ENCODE peak calls at places on chromosomes 12 and 14, in four cellular contexts. D is fibroblast of lung, Q is GM12864, B is nephron progenitor cell. X is an unnamed sample.

GRCh38 chr12:80936353-80936641 is 1.4 kb downstream of the LIN7A start:
- DNase-seq in D (no peak), Q (no peak), B (peak), X (peak)

GRCh38 chr14:24057271-24057670 is 5.5 kb downstream of the CARMIL3 start:
- DNase-seq in D (no peak), Q (no peak), B (no peak), X (no peak)

GRCh38 chr12:110616471-110617115 is 2.7 kb downstream of the TCTN1 start:
- DNase-seq in D (no peak), Q (no peak), B (no peak), X (no peak)

GRCh38 chr12:87618199-87618598 is 411.0 kb downstream of the C12orf50 start:
- DNase-seq in D (peak), Q (no peak), B (no peak), X (no peak)

GRCh38 chr12:112473056-112473455 is 54.3 kb downstream of the PTPN11 start:
- DNase-seq in D (no peak), Q (no peak), B (no peak), X (no peak)

GRCh38 chr12:85466906-85467305 is 186.9 kb downstream of the ALX1 start:
- DNase-seq in D (peak), Q (no peak), B (no peak), X (no peak)

GRCh38 chr12:3218150-3218845 is 141.1 kb downstream of the TSPAN9 start:
- DNase-seq in D (peak), Q (no peak), B (no peak), X (peak)

GRCh38 chr12:124026755-124027745 is 54.0 kb downstream of the ZNF664 start:
- DNase-seq in D (peak), Q (no peak), B (no peak), X (no peak)

GRCh38 chr14:95685978-95686922 is at the start of gene TCL1B:
- DNase-seq in D (no peak), Q (no peak), B (peak), X (no peak)

GRCh38 chr12:123891516-123892179 is 81.0 kb downstream of the CCDC92 start:
- DNase-seq in D (no peak), Q (no peak), B (no peak), X (no peak)

GRCh38 chr12:119988440-119988787 is 622 bp upstream of the BICDL1 start:
- DNase-seq in D (peak), Q (no peak), B (no peak), X (no peak)

GRCh38 chr12:89801284-89801683 is 92.6 kb upstream of the ATP2B1 start:
- DNase-seq in D (no peak), Q (no peak), B (no peak), X (no peak)

GRCh38 chr12:4118017-4118510 is 155.5 kb upstream of the CCND2 start:
- DNase-seq in D (peak), Q (peak), B (no peak), X (no peak)

GRCh38 chr14:87468531-87468930 is 524.5 kb downstream of the GALC start:
- DNase-seq in D (no peak), Q (no peak), B (no peak), X (no peak)

GRCh38 chr12:76266797-76267196 is 81.4 kb downstream of the BBS10 start:
- DNase-seq in D (peak), Q (no peak), B (no peak), X (no peak)

GRCh38 chr12:110135012-110135411 is 10.9 kb downstream of the IFT81 start:
- DNase-seq in D (peak), Q (no peak), B (no peak), X (no peak)

GRCh38 chr14:79464468-79464867 is 746.8 kb downstream of the DIO2 start:
- DNase-seq in D (no peak), Q (no peak), B (no peak), X (no peak)

GRCh38 chr12:57452937-57453509 is 2.1 kb upstream of the INHBE start:
- DNase-seq in D (peak), Q (no peak), B (peak), X (peak)

GRCh38 chr12:44876554-44877275 is 600 bp upstream of the NELL2 start:
- DNase-seq in D (peak), Q (no peak), B (peak), X (peak)

GRCh38 chr12:18859400-18859799 is 121.5 kb downstream of the CAPZA3 start:
- DNase-seq in D (no peak), Q (no peak), B (no peak), X (no peak)

GRCh38 chr12:85441025-85441424 is 161.0 kb downstream of the ALX1 start:
- DNase-seq in D (no peak), Q (no peak), B (no peak), X (no peak)

GRCh38 chr12:29738416-29738815 is 45.3 kb downstream of the TMTC1 start:
- DNase-seq in D (no peak), Q (no peak), B (no peak), X (no peak)

GRCh38 chr12:70217416-70217815 is 25.8 kb upstream of the CNOT2 start:
- DNase-seq in D (no peak), Q (no peak), B (no peak), X (no peak)

GRCh38 chr14:99502989-99503421 is 21.8 kb downstream of the CCNK start:
- DNase-seq in D (no peak), Q (no peak), B (no peak), X (no peak)

GRCh38 chr12:45732250-45732649 is 2.7 kb downstream of the ARID2 start:
- DNase-seq in D (peak), Q (no peak), B (no peak), X (no peak)

DNA sequence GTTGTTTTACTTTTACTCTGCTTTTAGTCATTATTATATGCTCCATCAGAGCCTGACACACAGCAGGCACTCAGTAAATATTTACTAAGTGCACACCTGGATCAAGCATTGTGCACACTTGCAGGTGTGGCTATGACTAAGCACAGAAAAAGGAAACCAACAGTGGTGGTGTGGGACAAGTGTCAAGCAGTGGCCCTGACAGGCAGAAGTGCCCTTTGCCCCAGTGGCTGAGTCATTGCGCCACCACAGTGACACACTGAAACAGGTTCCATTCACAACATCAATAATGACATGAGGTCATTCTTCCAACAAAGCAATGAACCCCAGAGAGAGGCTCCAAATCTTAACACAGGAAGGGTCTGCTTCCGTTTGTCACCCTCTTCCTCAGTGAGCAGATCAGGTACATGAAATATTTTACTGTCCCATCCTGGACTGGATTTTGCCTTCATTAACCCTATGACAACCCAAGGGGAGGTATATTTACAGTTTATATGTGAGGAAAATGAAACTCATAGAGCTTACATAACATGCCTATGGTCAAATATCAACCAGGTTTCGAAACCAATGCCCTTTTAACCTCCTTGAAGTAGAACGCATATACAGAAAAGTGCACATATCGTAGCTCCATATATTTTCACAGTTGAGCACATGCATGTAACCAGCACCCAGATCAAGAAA is 82.6 kb upstream of the GTF2A1 start:
- DNase-seq in D (no peak), Q (peak), B (no peak), X (no peak)
- TF ChIP-seq CTCF in D (no peak), Q (no peak), B (no peak), X (no peak)

DNA sequence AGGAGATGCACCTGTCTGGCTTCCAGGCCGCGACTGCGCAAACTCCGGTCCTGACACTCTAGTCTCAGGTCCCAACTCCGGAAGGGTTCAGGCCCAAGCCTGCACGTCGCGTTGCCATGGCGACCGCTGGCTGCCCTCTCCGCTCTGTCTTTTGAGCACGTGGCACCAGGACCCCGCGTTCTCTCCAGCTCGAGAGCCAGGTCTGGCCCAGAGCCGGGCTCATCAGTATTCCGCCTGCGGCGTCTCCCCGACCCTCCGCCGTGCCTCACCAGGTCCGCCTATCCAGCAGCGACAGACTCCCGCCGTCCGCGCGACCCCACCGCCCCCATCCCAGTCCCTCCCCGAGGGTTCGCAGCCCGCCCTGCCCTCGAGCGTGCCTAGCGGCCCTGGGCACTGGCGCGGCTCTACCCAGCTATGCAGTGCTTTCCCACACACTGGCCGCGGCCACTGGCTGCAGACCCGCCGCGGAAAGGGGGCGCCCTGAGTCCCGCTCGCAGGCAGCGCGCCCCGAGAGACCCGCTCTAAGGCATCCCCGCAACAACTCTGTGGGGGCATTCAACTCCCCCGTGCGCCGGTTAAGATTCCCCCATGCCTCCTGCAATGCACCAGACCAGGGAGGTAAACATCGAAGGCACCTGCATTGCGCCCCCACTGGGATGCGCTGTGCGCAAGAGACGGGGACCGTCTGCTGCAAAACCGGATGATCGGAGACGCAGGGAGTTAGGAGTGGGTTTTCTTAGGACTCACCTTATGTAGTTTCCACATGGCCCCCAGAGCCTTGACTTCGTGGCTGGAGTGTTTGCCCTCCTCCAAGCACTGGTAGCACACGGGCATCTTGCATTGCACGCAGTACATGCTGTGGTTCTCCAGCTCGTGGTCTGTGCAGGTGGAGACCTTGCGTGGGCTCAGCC is 1.3 kb downstream of the TRIM9 start:
- DNase-seq in D (peak), Q (peak), B (peak), X (peak)
- TF ChIP-seq CTCF in D (no peak), Q (peak), B (peak), X (peak)

GRCh38 chr14:65101631-65102440 is 481 bp downstream of the MAX start:
- DNase-seq in D (no peak), Q (no peak), B (peak), X (peak)

GRCh38 chr14:65100905-65101541 is 1.3 kb downstream of the MAX start:
- DNase-seq in D (peak), Q (no peak), B (no peak), X (no peak)

GRCh38 chr14:65103150-65103760 is 938 bp upstream of the MAX start:
- DNase-seq in D (peak), Q (no peak), B (no peak), X (peak)

GRCh38 chr14:65104791-65105190 is 2.5 kb upstream of the MAX start:
- DNase-seq in D (no peak), Q (no peak), B (no peak), X (no peak)

DNA sequence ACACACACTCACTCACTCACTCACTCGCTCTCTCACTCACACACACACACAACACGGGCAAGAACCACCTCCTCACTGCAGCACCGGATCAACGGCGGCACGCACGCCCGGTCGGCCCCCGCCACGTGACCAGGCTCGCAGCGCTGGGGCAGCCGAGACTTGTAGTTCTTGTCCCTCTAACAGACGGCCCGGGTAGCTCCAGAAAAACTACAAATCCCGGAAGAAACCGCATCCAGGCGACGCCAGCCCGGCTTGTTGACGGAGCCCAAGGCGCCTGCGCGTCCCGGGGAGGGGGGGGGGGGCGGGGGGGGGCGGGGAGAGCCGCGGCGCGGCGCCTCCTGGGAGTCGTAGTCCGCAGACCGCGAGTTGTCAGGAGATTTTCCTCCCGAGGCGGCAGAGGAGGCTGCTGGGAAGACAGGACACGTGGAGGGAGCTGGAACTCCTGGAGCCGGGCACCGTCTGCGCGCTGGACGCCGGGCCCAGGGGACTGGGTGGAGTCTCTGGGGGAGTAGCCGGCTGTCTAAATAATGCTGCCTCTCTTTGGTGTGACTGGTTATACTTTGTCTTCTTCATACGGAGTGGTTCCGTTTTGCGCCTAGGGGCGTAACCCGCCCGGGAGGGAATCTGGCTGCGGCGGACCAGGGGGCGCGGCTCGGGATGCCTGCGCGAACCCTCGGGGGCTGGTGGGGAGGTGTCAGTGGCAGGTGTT is at the start of gene MAX:
- DNase-seq in D (peak), Q (peak), B (peak), X (peak)
- TF ChIP-seq CTCF in D (no peak), Q (no peak), B (no peak), X (no peak)

GRCh38 chr12:115147916-115148315 is 463.9 kb upstream of the TBX3 start:
- DNase-seq in D (no peak), Q (no peak), B (no peak), X (no peak)
- TF ChIP-seq CTCF in D (no peak), Q (no peak), B (no peak), X (no peak)

DNA sequence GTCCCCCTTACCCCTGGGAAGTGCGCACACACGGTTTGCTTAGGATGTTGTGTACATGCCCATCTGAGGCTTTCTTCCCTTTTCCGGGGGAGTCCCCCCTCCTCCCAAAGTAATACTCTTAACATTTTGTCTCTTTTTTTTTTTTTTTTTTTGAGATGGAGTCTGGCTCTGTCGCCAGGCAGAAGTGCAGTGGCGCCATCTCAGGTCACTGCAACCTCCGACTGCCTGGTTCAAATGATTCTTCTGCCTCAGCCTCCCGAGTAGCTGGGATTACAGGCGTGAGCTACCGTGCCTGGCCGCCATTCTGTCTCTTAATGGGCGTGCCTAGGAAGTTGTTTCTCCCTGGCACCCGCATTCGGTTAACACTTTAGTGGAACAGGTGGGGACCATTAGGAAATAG is 4.5 kb upstream of the GMFB start:
- DNase-seq in D (no peak), Q (no peak), B (no peak), X (no peak)
- TF ChIP-seq CTCF in D (no peak), Q (no peak), B (no peak), X (no peak)

GRCh38 chr14:77154421-77154820 is 12.8 kb upstream of the ZDHHC22 start:
- DNase-seq in D (no peak), Q (no peak), B (no peak), X (no peak)

GRCh38 chr14:77155083-77155482 is 13.5 kb upstream of the ZDHHC22 start:
- DNase-seq in D (no peak), Q (no peak), B (no peak), X (no peak)

GRCh38 chr14:77151245-77151644 is 9.7 kb upstream of the ZDHHC22 start:
- DNase-seq in D (no peak), Q (no peak), B (peak), X (peak)

GRCh38 chr14:77153802-77154201 is 12.2 kb upstream of the ZDHHC22 start:
- DNase-seq in D (no peak), Q (no peak), B (no peak), X (no peak)

GRCh38 chr14:77151918-77152588 is 10.5 kb upstream of the ZDHHC22 start:
- DNase-seq in D (peak), Q (no peak), B (no peak), X (no peak)
- TF ChIP-seq CTCF in D (no peak), Q (peak), B (no peak), X (no peak)

GRCh38 chr12:50326636-50327284 is 43.4 kb upstream of the LIMA1 start:
- DNase-seq in D (peak), Q (no peak), B (no peak), X (no peak)
- TF ChIP-seq CTCF in D (no peak), Q (no peak), B (no peak), X (no peak)

DNA sequence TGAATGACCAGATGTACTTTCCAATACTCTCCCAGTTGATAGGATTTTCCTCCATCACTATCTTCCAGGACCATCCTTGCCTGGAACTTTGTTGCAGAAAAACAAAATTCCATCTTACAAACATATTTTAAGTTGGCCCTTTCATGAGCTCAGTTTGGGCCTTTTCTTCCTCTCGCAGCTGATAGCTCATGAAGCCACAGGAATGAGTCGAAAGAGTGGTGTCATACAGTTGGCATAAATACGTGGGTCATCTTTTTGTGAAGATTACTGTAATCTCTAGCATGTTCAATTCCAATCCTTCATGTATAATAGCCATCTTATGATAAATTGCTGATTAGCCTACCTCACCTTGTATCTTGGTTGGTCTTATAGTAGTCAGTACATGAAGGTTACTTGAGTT is 380.4 kb upstream of the DCN start:
- DNase-seq in D (no peak), Q (no peak), B (no peak), X (no peak)
- TF ChIP-seq CTCF in D (no peak), Q (no peak), B (no peak), X (no peak)

GRCh38 chr12:62684586-62685295 is 218.1 kb downstream of the MON2 start:
- DNase-seq in D (peak), Q (no peak), B (no peak), X (no peak)
- TF ChIP-seq CTCF in D (no peak), Q (no peak), B (no peak), X (no peak)